ENCODE peak calls at places on chromosome 5, in eight cellular contexts. One of them, this sample, is unnamed.

GRCh38 chr5:81751836-81752643 is 1.1 kb upstream of the SSBP2 start:
- DNase-seq in CD8-positive, alpha-beta memory T cell: no peak
- DNase-seq in DMS 273 treated with DMSO at 0.1 percent for 48 hours: peak; percentile 33
- DNase-seq in bronchial epithelial cell: no peak
- DNase-seq in left kidney: peak; percentile 65
- DNase-seq in NCI-H1417: no peak
- DNase-seq in hypothalamus: peak; percentile 53
- DNase-seq in SK-MEL-5: no peak
- DNase-seq in this sample: no peak

GRCh38 chr5:98763001-98763630 is 10.3 kb upstream of the RGMB start:
- DNase-seq in CD8-positive, alpha-beta memory T cell: no peak
- DNase-seq in DMS 273 treated with DMSO at 0.1 percent for 48 hours: no peak
- DNase-seq in bronchial epithelial cell: no peak
- DNase-seq in left kidney: no peak
- DNase-seq in NCI-H1417: no peak
- DNase-seq in hypothalamus: no peak
- DNase-seq in SK-MEL-5: no peak
- DNase-seq in this sample: no peak

GRCh38 chr5:151509231-151509630 is 61.8 kb downstream of the SLC36A1 start:
- DNase-seq in CD8-positive, alpha-beta memory T cell: no peak
- DNase-seq in DMS 273 treated with DMSO at 0.1 percent for 48 hours: no peak
- DNase-seq in bronchial epithelial cell: peak; percentile 80
- DNase-seq in left kidney: no peak
- DNase-seq in NCI-H1417: peak; percentile 22
- DNase-seq in hypothalamus: no peak
- DNase-seq in SK-MEL-5: no peak
- DNase-seq in this sample: no peak

GRCh38 chr5:105670586-105670985 is 2000.2 kb downstream of the EFNA5 start:
- DNase-seq in CD8-positive, alpha-beta memory T cell: no peak
- DNase-seq in DMS 273 treated with DMSO at 0.1 percent for 48 hours: no peak
- DNase-seq in bronchial epithelial cell: peak; percentile 80
- DNase-seq in left kidney: no peak
- DNase-seq in NCI-H1417: no peak
- DNase-seq in hypothalamus: no peak
- DNase-seq in SK-MEL-5: no peak
- DNase-seq in this sample: no peak

GRCh38 chr5:53712327-53712726 is 151.9 kb downstream of the NDUFS4 start:
- DNase-seq in CD8-positive, alpha-beta memory T cell: no peak
- DNase-seq in DMS 273 treated with DMSO at 0.1 percent for 48 hours: no peak
- DNase-seq in bronchial epithelial cell: no peak
- DNase-seq in left kidney: no peak
- DNase-seq in NCI-H1417: no peak
- DNase-seq in hypothalamus: no peak
- DNase-seq in SK-MEL-5: no peak
- DNase-seq in this sample: no peak

GRCh38 chr5:132386644-132387286 is 17.3 kb downstream of the SLC22A5 start:
- DNase-seq in CD8-positive, alpha-beta memory T cell: peak; percentile 62
- DNase-seq in DMS 273 treated with DMSO at 0.1 percent for 48 hours: no peak
- DNase-seq in bronchial epithelial cell: peak; percentile 46
- DNase-seq in left kidney: peak; percentile 86
- DNase-seq in NCI-H1417: peak; percentile 55
- DNase-seq in hypothalamus: no peak
- DNase-seq in SK-MEL-5: peak; percentile 76
- DNase-seq in this sample: peak; percentile 20

GRCh38 chr5:180683523-180683922 is 34.1 kb upstream of the FLT4 start:
- DNase-seq in CD8-positive, alpha-beta memory T cell: no peak
- DNase-seq in DMS 273 treated with DMSO at 0.1 percent for 48 hours: no peak
- DNase-seq in bronchial epithelial cell: no peak
- DNase-seq in left kidney: no peak
- DNase-seq in NCI-H1417: no peak
- DNase-seq in hypothalamus: no peak
- DNase-seq in SK-MEL-5: no peak
- DNase-seq in this sample: no peak

GRCh38 chr5:159601216-159601615 is 270.9 kb upstream of the IL12B start:
- DNase-seq in CD8-positive, alpha-beta memory T cell: no peak
- DNase-seq in DMS 273 treated with DMSO at 0.1 percent for 48 hours: no peak
- DNase-seq in bronchial epithelial cell: no peak
- DNase-seq in left kidney: no peak
- DNase-seq in NCI-H1417: no peak
- DNase-seq in hypothalamus: no peak
- DNase-seq in SK-MEL-5: no peak
- DNase-seq in this sample: no peak

GRCh38 chr5:147639303-147639702 is 129.4 kb upstream of the DPYSL3 start:
- DNase-seq in CD8-positive, alpha-beta memory T cell: no peak
- DNase-seq in DMS 273 treated with DMSO at 0.1 percent for 48 hours: no peak
- DNase-seq in bronchial epithelial cell: no peak
- DNase-seq in left kidney: no peak
- DNase-seq in NCI-H1417: no peak
- DNase-seq in hypothalamus: no peak
- DNase-seq in SK-MEL-5: no peak
- DNase-seq in this sample: no peak

GRCh38 chr5:114744406-114744805 is 382.5 kb downstream of the KCNN2 start:
- DNase-seq in CD8-positive, alpha-beta memory T cell: no peak
- DNase-seq in DMS 273 treated with DMSO at 0.1 percent for 48 hours: no peak
- DNase-seq in bronchial epithelial cell: no peak
- DNase-seq in left kidney: no peak
- DNase-seq in NCI-H1417: no peak
- DNase-seq in hypothalamus: no peak
- DNase-seq in SK-MEL-5: no peak
- DNase-seq in this sample: no peak

This sample was measured in occipital lobe.